ENCODE peak calls at places on chromosomes 6 and 20, in five cellular contexts. F, O, S, A and E are unnamed samples.
A peak's percentile ranks its signal among the peaks of the same experiment; 100 is the strongest.

GRCh38 chr20:34570859-34571306 is 12.4 kb downstream of the MAP1LC3A start:
- DNase-seq in A (no peak), S (no peak), F (peak; percentile 88), O (peak; percentile 23), E (no peak)

GRCh38 chr6:28675600-28675999 is 149.9 kb downstream of the GPX5 start:
- DNase-seq in O (no peak), S (no peak), A (no peak), F (no peak), E (no peak)

GRCh38 chr6:109358204-109358603 is 24.1 kb downstream of the CD164 start:
- DNase-seq in S (no peak), O (no peak), A (no peak), F (no peak), E (no peak)

GRCh38 chr6:12751694-12752304 is 35.2 kb downstream of the PHACTR1 start:
- DNase-seq in F (peak; percentile 61), S (peak; percentile 27), O (peak; percentile 32), A (no peak), E (no peak)

GRCh38 chr6:106163966-106164877 is 78.1 kb downstream of the PRDM1 start:
- DNase-seq in A (peak; percentile 18), O (peak; percentile 93), F (peak; percentile 4), S (no peak), E (no peak)

GRCh38 chr6:100078509-100078908 is 84.5 kb upstream of the MCHR2 start:
- DNase-seq in O (peak; percentile 6), A (no peak), S (peak; percentile 15), F (peak; percentile 10), E (no peak)

GRCh38 chr6:46528956-46529750 is 37.9 kb upstream of the RCAN2 start:
- DNase-seq in S (no peak), F (no peak), A (no peak), O (no peak), E (no peak)

GRCh38 chr6:131979515-131980337 is 28.6 kb upstream of the CCN2 start:
- DNase-seq in S (no peak), A (no peak), F (peak; percentile 82), O (peak; percentile 91), E (no peak)

GRCh38 chr6:30799210-30799609 is 54.9 kb upstream of the IER3 start:
- DNase-seq in O (no peak), F (no peak), S (no peak), A (no peak), E (no peak)

GRCh38 chr6:132483779-132484679 is 28.9 kb downstream of the STX7 start:
- DNase-seq in F (peak; percentile 74), O (peak; percentile 82), A (no peak), S (peak; percentile 86), E (peak; percentile 57)

GRCh38 chr6:6892706-6893601 is 214.8 kb upstream of the RREB1 start:
- DNase-seq in O (no peak), F (no peak), S (no peak), A (no peak), E (no peak)